ENCODE peak calls at places on chromosomes 3 and 15, in ten cellular contexts. D, W, V, J, B, Q, C, S, T and P are unnamed samples.

GRCh38 chr3:37974121-37974927 is 16.3 kb upstream of the VILL start:
- DNase-seq in D (peak; percentile 83), W (peak; percentile 78), V (peak; percentile 74), J (peak; percentile 79), B (no peak), Q (peak; percentile 66), C (no peak), S (peak; percentile 58), T (peak; percentile 56), P (peak; percentile 55)

GRCh38 chr15:25240461-25241021 is 198.3 kb downstream of the UBE3A start:
- DNase-seq in D (peak; percentile 31), W (no peak), V (no peak), J (peak; percentile 53), B (peak; percentile 12), Q (no peak), C (peak; percentile 58), S (no peak), T (no peak), P (peak; percentile 9)

GRCh38 chr3:115858995-115859807 is 235.9 kb downstream of the GAP43 start:
- DNase-seq in D (no peak), W (no peak), V (no peak), J (no peak), B (no peak), Q (no peak), C (no peak), S (no peak), T (no peak), P (no peak)

GRCh38 chr3:57872606-57873005 is 116.5 kb downstream of the SLMAP start:
- DNase-seq in D (no peak), W (no peak), V (no peak), J (no peak), B (no peak), Q (no peak), C (no peak), S (no peak), T (no peak), P (no peak)

GRCh38 chr3:156160653-156161052 is 40.3 kb downstream of the KCNAB1 start:
- DNase-seq in D (no peak), W (no peak), V (no peak), J (no peak), B (no peak), Q (no peak), C (no peak), S (no peak), T (no peak), P (no peak)

GRCh38 chr3:80051602-80051962 is 283.8 kb upstream of the ROBO1 start:
- DNase-seq in D (no peak), W (no peak), V (no peak), J (no peak), B (no peak), Q (no peak), C (no peak), S (no peak), T (no peak), P (no peak)

GRCh38 chr15:40047413-40048154 is 8.6 kb upstream of the SRP14 start:
- DNase-seq in D (peak; percentile 74), W (peak; percentile 69), V (peak; percentile 82), J (peak; percentile 76), B (peak; percentile 50), Q (peak; percentile 84), C (peak; percentile 78), S (peak; percentile 63), T (peak; percentile 65), P (peak; percentile 49)

GRCh38 chr3:162141232-162141631 is 644.6 kb downstream of the OTOL1 start:
- DNase-seq in D (no peak), W (no peak), V (peak; percentile 68), J (no peak), B (no peak), Q (peak; percentile 76), C (no peak), S (no peak), T (peak; percentile 74), P (no peak)

GRCh38 chr3:54888873-54889272 is 39.0 kb downstream of the LRTM1 start:
- DNase-seq in D (no peak), W (no peak), V (no peak), J (no peak), B (no peak), Q (peak; percentile 84), C (no peak), S (no peak), T (no peak), P (no peak)

GRCh38 chr15:40911693-40912092 is 17.4 kb downstream of the VPS18 start:
- DNase-seq in D (no peak), W (no peak), V (no peak), J (no peak), B (no peak), Q (no peak), C (no peak), S (no peak), T (no peak), P (no peak)

GRCh38 chr15:31215490-31216209 is 111.0 kb upstream of the KLF13 start:
- DNase-seq in D (peak; percentile 83), W (peak; percentile 92), V (peak; percentile 62), J (peak; percentile 95), B (peak; percentile 75), Q (peak; percentile 47), C (peak; percentile 92), S (peak; percentile 84), T (peak; percentile 52), P (peak; percentile 76)

GRCh38 chr3:113628316-113628715 is 68.1 kb downstream of the USF3 start:
- DNase-seq in D (no peak), W (no peak), V (no peak), J (no peak), B (no peak), Q (no peak), C (no peak), S (no peak), T (no peak), P (no peak)

GRCh38 chr3:132265008-132265407 is 52.2 kb upstream of the ACP3 start:
- DNase-seq in D (no peak), W (no peak), V (peak; percentile 34), J (no peak), B (no peak), Q (no peak), C (no peak), S (no peak), T (no peak), P (no peak)

GRCh38 chr3:105343991-105344390 is 22.7 kb upstream of the ALCAM start:
- DNase-seq in D (no peak), W (no peak), V (no peak), J (no peak), B (no peak), Q (no peak), C (no peak), S (no peak), T (no peak), P (no peak)

DNA sequence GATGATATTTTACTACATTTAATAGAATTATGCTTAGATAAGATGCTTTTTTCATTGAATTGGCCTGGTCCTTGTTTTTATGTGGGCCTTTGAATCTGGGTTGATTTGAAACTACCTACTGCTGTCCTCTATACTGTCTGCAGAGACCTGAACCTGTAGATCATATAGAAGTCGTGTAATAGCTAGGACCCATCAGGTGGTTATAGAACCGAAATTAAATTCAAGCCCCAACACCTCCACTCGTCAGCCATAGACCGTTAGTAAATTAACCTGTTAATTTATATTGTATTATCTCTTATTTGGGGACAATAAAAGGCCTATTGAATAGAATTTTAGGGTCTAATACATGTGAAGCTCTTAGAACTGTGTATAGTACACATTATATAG is 108.4 kb downstream of the MBNL1 start:
- DNase-seq in D (no peak), W (no peak), V (no peak), J (no peak), B (no peak), Q (no peak), C (no peak), S (no peak), T (no peak), P (no peak)
- H3K4me3 ChIP-seq in D (no peak overlapping the region), W (no peak overlapping the region), V (no peak overlapping the region), J (no peak overlapping the region), B (no peak overlapping the region), Q (no peak overlapping the region), C (no peak overlapping the region), S (no peak overlapping the region), T (no peak overlapping the region), P (peak overlapping the region; percentile 35)

GRCh38 chr15:36136054-36136453 is 443.4 kb upstream of the CDIN1 start:
- DNase-seq in D (no peak), W (no peak), V (no peak), J (no peak), B (no peak), Q (peak; percentile 3), C (no peak), S (no peak), T (no peak), P (no peak)
- TF ChIP-seq CTCF in D (no peak), W (no peak), V (no peak), J (no peak), B (no peak), Q (no peak), C (no peak), S (no peak), T (no peak), P (no peak)

GRCh38 chr3:111735271-111735758 is 123.8 kb upstream of the PHLDB2 start:
- DNase-seq in D (no peak), W (no peak), V (peak; percentile 98), J (no peak), B (no peak), Q (peak; percentile 80), C (no peak), S (no peak), T (peak; percentile 92), P (no peak)
- H3K4me3 ChIP-seq in D (no peak overlapping the region), W (no peak overlapping the region), V (peak overlapping the region; percentile 1), J (no peak overlapping the region), B (no peak overlapping the region), Q (no peak overlapping the region), C (no peak overlapping the region), S (no peak overlapping the region), T (no peak overlapping the region), P (no peak overlapping the region)

GRCh38 chr3:148002705-148003205 is 593.6 kb downstream of the ZIC1 start:
- DNase-seq in D (no peak), W (no peak), V (no peak), J (no peak), B (no peak), Q (no peak), C (no peak), S (no peak), T (no peak), P (no peak)

GRCh38 chr3:148005456-148005855 is 596.3 kb downstream of the ZIC1 start:
- DNase-seq in D (no peak), W (no peak), V (no peak), J (no peak), B (no peak), Q (no peak), C (no peak), S (no peak), T (no peak), P (no peak)

GRCh38 chr3:148008591-148008990 is 599.4 kb downstream of the ZIC1 start:
- DNase-seq in D (no peak), W (no peak), V (no peak), J (no peak), B (no peak), Q (no peak), C (no peak), S (no peak), T (no peak), P (no peak)

GRCh38 chr3:148004331-148004730 is 595.2 kb downstream of the ZIC1 start:
- DNase-seq in D (no peak), W (no peak), V (no peak), J (no peak), B (no peak), Q (no peak), C (no peak), S (no peak), T (no peak), P (no peak)

DNA sequence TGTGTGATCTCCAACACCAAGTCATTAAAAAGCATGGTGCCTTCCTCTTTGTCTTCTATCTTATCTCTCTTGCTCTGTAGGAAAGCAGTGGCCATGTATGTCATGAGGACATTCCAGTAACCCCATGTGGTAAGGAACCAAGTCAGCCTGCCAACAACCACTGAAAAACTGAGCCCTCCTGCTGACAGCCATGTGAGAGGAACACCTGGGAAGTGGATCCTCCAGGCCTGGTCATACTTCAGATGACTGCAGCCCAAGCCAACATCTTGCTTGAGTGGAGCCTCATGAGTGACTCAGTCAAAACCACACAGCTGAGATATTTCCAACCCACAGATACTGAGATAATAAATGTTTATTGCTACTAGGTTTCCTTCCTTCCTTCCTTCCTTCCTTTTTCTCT is 597.3 kb downstream of the ZIC1 start:
- DNase-seq in D (no peak), W (no peak), V (peak; percentile 38), J (no peak), B (no peak), Q (peak; percentile 85), C (no peak), S (no peak), T (peak; percentile 76), P (no peak)
- TF ChIP-seq CTCF in D (no peak), W (no peak), V (no peak), J (no peak), B (no peak), Q (no peak), C (no peak), S (no peak), T (no peak), P (no peak)